ENCODE peak calls at places on chromosome 18, in four cellular contexts. M is tibial nerve, X is neural crest cell, N is fibroblast of mammary gland. A is an unnamed sample.

GRCh38 chr18:56083097-56083865 is 495.3 kb upstream of the TCF4 start:
- DNase-seq in M (no peak), X (no peak), N (peak; percentile 68), A (no peak)

GRCh38 chr18:44681611-44682010 is 923 bp downstream of the SETBP1 start:
- DNase-seq in M (no peak), X (no peak), N (no peak), A (no peak)

GRCh38 chr18:54608008-54608642 is 17.1 kb downstream of the DYNAP start:
- DNase-seq in M (no peak), X (no peak), N (peak; percentile 46), A (no peak)

GRCh38 chr18:50849448-50849847 is 29.5 kb upstream of the ME2 start:
- DNase-seq in M (no peak), X (no peak), N (no peak), A (no peak)

GRCh38 chr18:23977103-23977502 is 37.5 kb upstream of the TTC39C start:
- DNase-seq in M (no peak), X (no peak), N (no peak), A (no peak)

GRCh38 chr18:80202264-80202998 is 44.9 kb downstream of the PARD6G start:
- DNase-seq in M (no peak), X (no peak), N (no peak), A (no peak)

GRCh38 chr18:66226782-66227181 is 377.1 kb downstream of the CDH19 start:
- DNase-seq in M (no peak), X (no peak), N (no peak), A (no peak)

GRCh38 chr18:22604390-22604985 is 186.8 kb upstream of the CTAGE1 start:
- DNase-seq in M (no peak), X (no peak), N (no peak), A (no peak)

GRCh38 chr18:61738488-61738887 is 154.3 kb downstream of the RNF152 start:
- DNase-seq in M (no peak), X (no peak), N (peak; percentile 65), A (no peak)

GRCh38 chr18:6055711-6056110 is 160.4 kb upstream of the TMEM200C start:
- DNase-seq in M (no peak), X (no peak), N (peak; percentile 91), A (no peak)

GRCh38 chr18:5772271-5772670 is 123.1 kb downstream of the TMEM200C start:
- DNase-seq in M (no peak), X (no peak), N (peak; percentile 3), A (no peak)

GRCh38 chr18:13611616-13612110 is 114.7 kb downstream of the FAM210A start:
- DNase-seq in M (no peak), X (no peak), N (peak; percentile 14), A (no peak)

GRCh38 chr18:2653467-2653866 is 2.1 kb upstream of the SMCHD1 start:
- DNase-seq in M (no peak), X (no peak), N (no peak), A (no peak)

GRCh38 chr18:62716679-62717058 is 1.3 kb downstream of the PHLPP1 start:
- DNase-seq in M (no peak), X (peak; percentile 57), N (peak; percentile 16), A (peak; percentile 75)

GRCh38 chr18:78980279-78980771 is 707 bp downstream of the SALL3 start:
- DNase-seq in M (no peak), X (peak; percentile 22), N (no peak), A (no peak)

GRCh38 chr18:77870894-77871293 is 621.2 kb downstream of the GALR1 start:
- DNase-seq in M (no peak), X (no peak), N (no peak), A (no peak)

GRCh38 chr18:73719611-73720010 is 428.0 kb downstream of the FBXO15 start:
- DNase-seq in M (no peak), X (no peak), N (no peak), A (no peak)

GRCh38 chr18:2657788-2658458 is 2.4 kb downstream of the SMCHD1 start:
- DNase-seq in M (no peak), X (no peak), N (peak; percentile 76), A (no peak)

GRCh38 chr18:50750546-50750945 is 69.3 kb downstream of the MRO start:
- DNase-seq in M (no peak), X (no peak), N (no peak), A (no peak)

GRCh38 chr18:8844721-8845148 is 139.4 kb downstream of the MTCL1 start:
- DNase-seq in M (no peak), X (no peak), N (no peak), A (no peak)

GRCh38 chr18:44599409-44599808 is 81.3 kb upstream of the SETBP1 start:
- DNase-seq in M (no peak), X (no peak), N (peak; percentile 54), A (no peak)

GRCh38 chr18:70973626-70974025 is 684.8 kb downstream of the SOCS6 start:
- DNase-seq in M (no peak), X (no peak), N (no peak), A (no peak)

GRCh38 chr18:2050702-2051201 is 520.6 kb downstream of the METTL4 start:
- DNase-seq in M (no peak), X (no peak), N (no peak), A (no peak)

GRCh38 chr18:48022531-48023330 is 92.3 kb upstream of the SMAD2 start:
- DNase-seq in M (no peak), X (no peak), N (peak; percentile 71), A (no peak)

GRCh38 chr18:74531043-74531442 is 3.3 kb upstream of the CNDP1 start:
- DNase-seq in M (no peak), X (no peak), N (no peak), A (no peak)

GRCh38 chr18:2050016-2050415 is 521.3 kb downstream of the METTL4 start:
- DNase-seq in M (no peak), X (no peak), N (no peak), A (no peak)

GRCh38 chr18:23662309-23663263 is at the start of gene ANKRD29:
- DNase-seq in M (no peak), X (peak; percentile 23), N (peak; percentile 26), A (peak; percentile 44)

GRCh38 chr18:14949800-14950415 is 201.9 kb downstream of the ANKRD30B start:
- DNase-seq in M (no peak), X (no peak), N (no peak), A (no peak)

GRCh38 chr18:25332002-25332401 is 20.0 kb downstream of the ZNF521 start:
- DNase-seq in M (no peak), X (no peak), N (no peak), A (no peak)

GRCh38 chr18:37564796-37565137 is 831 bp downstream of the CELF4 start:
- DNase-seq in M (no peak), X (peak; percentile 89), N (peak; percentile 31), A (no peak)

GRCh38 chr18:79117380-79117779 is 48.2 kb downstream of the ATP9B start:
- DNase-seq in M (no peak), X (no peak), N (peak; percentile 68), A (no peak)

GRCh38 chr18:892316-892715 is 12.4 kb upstream of the ADCYAP1 start:
- DNase-seq in M (no peak), X (no peak), N (no peak), A (no peak)

GRCh38 chr18:74316257-74317180 is 880 bp downstream of the C18orf63 start:
- DNase-seq in M (no peak), X (no peak), N (peak; percentile 52), A (no peak)

GRCh38 chr18:5973079-5973478 is 77.8 kb upstream of the TMEM200C start:
- DNase-seq in M (no peak), X (no peak), N (no peak), A (no peak)

GRCh38 chr18:58195278-58195721 is 151.3 kb downstream of the NEDD4L start:
- DNase-seq in M (no peak), X (no peak), N (no peak), A (no peak)

GRCh38 chr18:37584217-37584616 is 18.6 kb upstream of the CELF4 start:
- DNase-seq in M (no peak), X (no peak), N (no peak), A (no peak)

GRCh38 chr18:79879566-79879965 is 71.9 kb downstream of the SLC66A2 start:
- DNase-seq in M (peak; percentile 7), X (no peak), N (no peak), A (no peak)

DNA sequence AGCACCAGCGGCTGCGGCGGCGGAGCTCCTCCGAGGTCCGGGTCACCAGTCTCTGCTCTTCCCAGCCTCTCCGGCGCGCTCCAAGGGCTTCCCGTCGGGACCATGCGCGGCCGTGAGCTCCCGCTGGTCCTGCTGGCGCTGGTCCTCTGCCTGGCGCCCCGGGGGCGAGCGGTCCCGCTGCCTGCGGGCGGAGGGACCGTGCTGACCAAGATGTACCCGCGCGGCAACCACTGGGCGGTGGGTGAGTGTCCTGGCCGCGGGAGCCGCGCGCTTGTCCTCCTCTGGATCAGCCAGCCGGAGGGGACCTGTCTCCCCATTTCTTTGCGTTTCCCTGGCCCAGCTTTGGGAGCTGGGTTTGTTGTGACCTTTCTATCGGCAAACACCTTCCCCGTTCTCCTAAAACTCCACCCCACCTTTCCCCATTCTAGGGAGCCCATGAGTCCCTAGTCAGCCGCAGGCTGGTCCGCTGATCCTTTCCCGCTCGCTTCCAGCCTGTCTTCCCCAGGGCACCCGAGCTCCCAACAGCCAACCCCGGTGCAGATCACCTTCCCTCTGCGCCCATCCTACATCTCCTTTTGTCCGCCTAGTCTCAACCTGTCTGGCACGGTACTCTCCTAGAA is 316 bp downstream of the GRP start:
- DNase-seq in M (no peak), X (no peak), N (no peak), A (peak; percentile 44)
- TF ChIP-seq CTCF in M (no peak), X (no peak), N (no peak), A (no peak)

DNA sequence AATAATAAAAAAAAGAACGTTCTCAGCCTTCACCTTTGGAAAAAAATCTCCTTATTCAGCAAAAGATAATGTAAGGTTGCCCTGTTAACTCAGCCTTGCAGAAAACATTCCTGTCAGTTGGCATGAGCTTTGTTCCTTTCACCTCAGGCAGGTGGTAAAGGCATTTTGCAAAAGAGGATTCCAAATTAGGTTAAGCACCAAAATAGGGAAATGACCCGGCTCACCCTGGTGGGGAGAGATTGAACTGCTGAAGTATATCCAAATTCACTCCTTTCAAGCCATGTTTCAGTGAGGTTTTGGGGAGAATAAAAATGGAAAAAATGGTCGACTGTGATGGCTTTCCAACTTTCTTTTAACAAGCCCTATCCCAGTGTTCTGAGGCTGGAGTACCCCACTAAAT is 1988.8 kb upstream of the PIK3C3 start:
- DNase-seq in M (no peak), X (no peak), N (peak; percentile 21), A (no peak)
- TF ChIP-seq CTCF in M (no peak), X (peak; percentile 51), N (peak; percentile 51), A (peak; percentile 64)

DNA sequence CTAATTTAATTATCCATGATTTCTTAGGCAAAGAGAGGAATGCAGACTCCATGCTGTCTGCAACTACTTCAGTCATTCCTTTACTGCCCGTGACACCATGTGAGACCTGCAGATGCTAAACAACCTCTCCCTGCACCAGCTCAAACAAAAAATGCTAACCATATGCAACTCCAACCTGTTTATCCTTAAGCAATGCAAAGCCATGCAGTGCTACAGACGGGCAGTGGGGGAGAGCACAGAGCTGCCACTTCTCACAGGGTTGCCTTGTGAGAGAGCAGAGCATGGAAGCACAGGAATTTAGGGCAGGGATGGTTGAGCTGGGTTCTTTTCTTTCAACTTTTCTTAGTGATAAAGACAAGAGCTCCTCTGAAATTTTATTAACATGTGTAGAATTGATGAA is 74.9 kb upstream of the KLHL14 start:
- DNase-seq in M (no peak), X (no peak), N (no peak), A (no peak)
- TF ChIP-seq CTCF in M (no peak), X (no peak), N (no peak), A (no peak)

GRCh38 chr18:10442551-10442971 is 11.9 kb upstream of the APCDD1 start:
- DNase-seq in M (no peak), X (no peak), N (no peak), A (no peak)
- TF ChIP-seq CTCF in M (no peak), X (no peak), N (no peak), A (no peak)

GRCh38 chr18:76380791-76381405 is 114.1 kb downstream of the ZNF516 start:
- DNase-seq in M (no peak), X (peak; percentile 27), N (peak; percentile 14), A (peak; percentile 84)
- TF ChIP-seq CTCF in M (peak; percentile 19), X (peak; percentile 61), N (peak; percentile 43), A (peak; percentile 80)

GRCh38 chr18:46071894-46072867 is at the start of gene PSTPIP2:
- DNase-seq in M (peak; percentile 38), X (peak; percentile 62), N (peak; percentile 42), A (peak; percentile 75)
- TF ChIP-seq CTCF in M (no peak), X (peak; percentile 32), N (no peak), A (no peak)

A was measured in glutamatergic neuron.